ENCODE peak calls at places on chromosome 22, in ten cellular contexts. G is GM23248, W is IMR-90, U is PC-3, B is ovary, H is left ventricle myocardium inferior, R is neuronal stem cell, Z is heart left ventricle, N is RWPE2, Y is PC-9. E is an unnamed sample.

GRCh38 chr22:39502789-39503464 is 837 bp downstream of the MIEF1 start:
- DNase-seq in G (peak; percentile 53), W (peak; percentile 41), U (no peak), B (no peak), H (no peak), R (no peak), Z (no peak), N (no peak), Y (no peak), E (no peak)

GRCh38 chr22:18968011-18968749 is 32.1 kb upstream of the PRODH start:
- DNase-seq in G (peak; percentile 51), W (peak; percentile 15), U (peak; percentile 3), B (no peak), H (no peak), R (peak; percentile 51), Z (peak; percentile 44), N (no peak), Y (peak; percentile 28), E (no peak)

GRCh38 chr22:19802001-19802880 is 41.7 kb downstream of the TBX1 start:
- DNase-seq in G (no peak), W (no peak), U (no peak), B (no peak), H (peak; percentile 6), R (no peak), Z (no peak), N (peak; percentile 47), Y (no peak), E (no peak)

GRCh38 chr22:42341779-42342178 is 71.3 kb upstream of the TCF20 start:
- DNase-seq in G (no peak), W (no peak), U (no peak), B (no peak), H (no peak), R (no peak), Z (no peak), N (no peak), Y (no peak), E (no peak)

GRCh38 chr22:50190182-50190951 is 4.7 kb downstream of the TRABD start:
- DNase-seq in G (peak; percentile 70), W (no peak), U (peak; percentile 62), B (peak; percentile 64), H (peak; percentile 84), R (no peak), Z (peak; percentile 82), N (peak; percentile 88), Y (peak; percentile 89), E (peak; percentile 55)

GRCh38 chr22:23824476-23825245 is 14.1 kb downstream of the DERL3 start:
- DNase-seq in G (no peak), W (no peak), U (no peak), B (no peak), H (no peak), R (no peak), Z (no peak), N (no peak), Y (no peak), E (no peak)

GRCh38 chr22:50105529-50106100 is 15.8 kb downstream of the MOV10L1 start:
- DNase-seq in G (no peak), W (peak; percentile 64), U (no peak), B (no peak), H (no peak), R (no peak), Z (no peak), N (no peak), Y (no peak), E (no peak)

GRCh38 chr22:49975543-49976389 is 15.2 kb downstream of the PIM3 start:
- DNase-seq in G (peak; percentile 28), W (no peak), U (no peak), B (peak; percentile 24), H (peak; percentile 12), R (no peak), Z (no peak), N (no peak), Y (no peak), E (no peak)

GRCh38 chr22:20859615-20860014 is 808 bp downstream of the SNAP29 start:
- DNase-seq in G (peak; percentile 7), W (no peak), U (no peak), B (no peak), H (no peak), R (no peak), Z (no peak), N (no peak), Y (no peak), E (no peak)

GRCh38 chr22:49377306-49377705 is 450.4 kb downstream of the BRD1 start:
- DNase-seq in G (no peak), W (no peak), U (no peak), B (no peak), H (no peak), R (no peak), Z (no peak), N (no peak), Y (no peak), E (no peak)

GRCh38 chr22:17131686-17132085 is 10.5 kb upstream of the TMEM121B start:
- DNase-seq in G (no peak), W (no peak), U (no peak), B (no peak), H (no peak), R (no peak), Z (no peak), N (no peak), Y (no peak), E (no peak)

GRCh38 chr22:44103735-44104134 is 77.0 kb upstream of the PARVG start:
- DNase-seq in G (no peak), W (no peak), U (no peak), B (no peak), H (no peak), R (no peak), Z (no peak), N (no peak), Y (no peak), E (no peak)

GRCh38 chr22:19357270-19358105 is 66.0 kb upstream of the CLTCL1 start:
- DNase-seq in G (peak; percentile 23), W (peak; percentile 84), U (peak; percentile 6), B (no peak), H (no peak), R (no peak), Z (no peak), N (no peak), Y (no peak), E (peak; percentile 74)

GRCh38 chr22:44956835-44957234 is 53.0 kb downstream of the PHF21B start:
- DNase-seq in G (no peak), W (no peak), U (no peak), B (no peak), H (no peak), R (no peak), Z (no peak), N (no peak), Y (no peak), E (no peak)

GRCh38 chr22:31342389-31343125 is 3.6 kb downstream of the PATZ1 start:
- DNase-seq in G (no peak), W (no peak), U (no peak), B (no peak), H (no peak), R (peak; percentile 18), Z (no peak), N (no peak), Y (no peak), E (no peak)

GRCh38 chr22:40348025-40348658 is 1.8 kb downstream of the ADSL start:
- DNase-seq in G (peak; percentile 83), W (peak; percentile 62), U (peak; percentile 50), B (peak; percentile 28), H (no peak), R (no peak), Z (no peak), N (no peak), Y (peak; percentile 35), E (peak; percentile 69)

GRCh38 chr22:17888855-17889254 is 114.6 kb upstream of the BID start:
- DNase-seq in G (no peak), W (peak; percentile 47), U (no peak), B (no peak), H (no peak), R (no peak), Z (no peak), N (no peak), Y (no peak), E (peak; percentile 42)

GRCh38 chr22:48823941-48824340 is 1003.7 kb downstream of the BRD1 start:
- DNase-seq in G (no peak), W (no peak), U (no peak), B (no peak), H (no peak), R (no peak), Z (no peak), N (no peak), Y (no peak), E (no peak)

GRCh38 chr22:41963453-41964105 is 5.7 kb upstream of the SEPTIN3 start:
- DNase-seq in G (no peak), W (peak; percentile 43), U (no peak), B (no peak), H (no peak), R (no peak), Z (no peak), N (no peak), Y (no peak), E (peak; percentile 60)

GRCh38 chr22:28656156-28656555 is 23.5 kb downstream of the TTC28 start:
- DNase-seq in G (no peak), W (no peak), U (no peak), B (no peak), H (no peak), R (no peak), Z (no peak), N (no peak), Y (no peak), E (no peak)
- H3K27ac ChIP-seq in G (no peak overlapping the region), W (no peak overlapping the region), U (no peak overlapping the region), B (no peak overlapping the region), H (no peak overlapping the region), R (no peak overlapping the region), Z (no peak overlapping the region), N (no peak overlapping the region), Y (no peak overlapping the region), E (no peak overlapping the region)

DNA sequence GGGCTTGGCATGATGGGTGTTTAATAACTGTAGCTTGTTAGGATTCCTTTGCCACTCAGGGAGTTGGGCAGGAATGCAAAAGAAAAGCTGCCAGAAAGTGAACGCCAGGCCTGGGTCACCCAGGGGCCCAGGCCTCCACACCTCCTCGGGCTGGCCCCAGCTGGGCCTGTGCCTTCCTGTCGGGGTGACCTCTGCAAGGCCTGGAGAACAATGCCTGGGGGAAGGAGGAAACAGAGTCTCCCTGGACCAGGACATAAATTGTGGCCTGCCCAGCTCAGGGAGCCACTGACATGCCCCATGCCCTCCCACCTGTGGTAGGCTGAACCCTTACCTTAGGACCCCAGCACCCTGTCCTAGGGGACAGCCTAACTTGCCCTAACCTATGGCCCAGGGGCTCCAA is 21.9 kb downstream of the MN1 start:
- DNase-seq in G (no peak), W (no peak), U (no peak), B (no peak), H (no peak), R (no peak), Z (no peak), N (no peak), Y (no peak), E (no peak)
- H3K4me1 ChIP-seq in G (peaks cover 51% of the 10 kb centered on the region), W (no peaks in the 10 kb centered on the region), U (no peaks in the 10 kb centered on the region), B (peaks cover 13% of the 10 kb centered on the region), H (peaks cover 79% of the 10 kb centered on the region), R (peaks cover 33% of the 10 kb centered on the region), Z (peaks cover 22% of the 10 kb centered on the region), N (no peaks in the 10 kb centered on the region), Y (no peaks in the 10 kb centered on the region), E (no peaks in the 10 kb centered on the region)

GRCh38 chr22:47061226-47061625 is 298.8 kb downstream of the TBC1D22A start:
- DNase-seq in G (no peak), W (no peak), U (no peak), B (no peak), H (peak; percentile 2), R (no peak), Z (no peak), N (no peak), Y (no peak), E (no peak)
- H3K27ac ChIP-seq in G (no peak overlapping the region), W (no peak overlapping the region), U (no peak overlapping the region), B (no peak overlapping the region), H (no peak overlapping the region), R (no peak overlapping the region), Z (no peak overlapping the region), N (no peak overlapping the region), Y (no peak overlapping the region), E (no peak overlapping the region)

GRCh38 chr22:38290347-38290746 is 17.5 kb upstream of the TMEM184B start:
- DNase-seq in G (no peak), W (no peak), U (no peak), B (no peak), H (no peak), R (no peak), Z (no peak), N (no peak), Y (peak; percentile 75), E (no peak)
- H3K4me1 ChIP-seq in G (peaks cover 2% of the 10 kb centered on the region), W (peaks cover 6% of the 10 kb centered on the region), U (no peaks in the 10 kb centered on the region), B (no peaks in the 10 kb centered on the region), H (peaks cover 30% of the 10 kb centered on the region), R (peaks cover 7% of the 10 kb centered on the region), Z (peaks cover 2% of the 10 kb centered on the region), N (no peaks in the 10 kb centered on the region), Y (peaks cover 67% of the 10 kb centered on the region), E (peaks cover 13% of the 10 kb centered on the region)